ENCODE peak calls at places on chromosomes 6 and 20, in seven cellular contexts. S is heart left ventricle; L is spleen; N is CD4-positive, alpha-beta T cell; H is lung; O is BE2C; Z is A549. B is an unnamed sample. For H3K9me3, the result is how much of the 10 kb centered on the place peaks cover.

GRCh38 chr6:132763269-132763668 is 5.6 kb upstream of the VNN2 start:
- DNase-seq in S (peak), N (peak), O (no peak), Z (no peak), H (no peak), L (peak), B (no peak)

GRCh38 chr6:137266032-137266586 is 46.9 kb upstream of the IFNGR1 start:
- DNase-seq in L (no peak), S (no peak), H (no peak), Z (no peak), O (peak), N (no peak), B (no peak)

GRCh38 chr20:34736106-34736505 is 32.0 kb downstream of the TP53INP2 start:
- DNase-seq in L (no peak), S (peak), Z (no peak), N (no peak), O (no peak), H (no peak), B (no peak)

GRCh38 chr6:118309337-118310093 is 238.6 kb upstream of the PLN start:
- DNase-seq in N (no peak), H (no peak), L (no peak), Z (no peak), O (no peak), S (no peak), B (no peak)

GRCh38 chr20:19813839-19814238 is 55.8 kb downstream of the RIN2 start:
- DNase-seq in N (no peak), H (no peak), O (no peak), L (no peak), Z (no peak), S (no peak), B (no peak)

GRCh38 chr6:157867155-157867559 is 44.1 kb downstream of the SNX9 start:
- DNase-seq in Z (no peak), O (no peak), H (no peak), S (no peak), L (no peak), N (no peak), B (no peak)

GRCh38 chr6:28336284-28337024 is 506 bp upstream of the ZSCAN31 start:
- DNase-seq in S (no peak), H (no peak), N (peak), O (peak), L (no peak), Z (no peak), B (no peak)

GRCh38 chr20:36975085-36975829 is 23.7 kb upstream of the SAMHD1 start:
- DNase-seq in L (no peak), S (no peak), N (peak), H (no peak), Z (no peak), O (no peak), B (peak)

GRCh38 chr6:124007915-124008688 is 204.4 kb downstream of the NKAIN2 start:
- DNase-seq in S (no peak), O (no peak), Z (no peak), L (no peak), N (no peak), H (no peak), B (no peak)

GRCh38 chr6:9623228-9623832 is 791.5 kb downstream of the TFAP2A start:
- DNase-seq in L (no peak), S (no peak), Z (no peak), N (no peak), O (no peak), H (no peak), B (no peak)
- H3K9me3 ChIP-seq in L (under half), S (under half), Z (under half), N (under half), O (under half), H (under half), B (under half)

GRCh38 chr20:51084598-51084997 is 61.7 kb upstream of the KCNG1 start:
- DNase-seq in L (no peak), O (no peak), N (no peak), Z (no peak), S (no peak), H (no peak), B (no peak)
- H3K9me3 ChIP-seq in L (under half), O (under half), N (under half), Z (under half), S (under half), H (under half), B (under half)

DNA sequence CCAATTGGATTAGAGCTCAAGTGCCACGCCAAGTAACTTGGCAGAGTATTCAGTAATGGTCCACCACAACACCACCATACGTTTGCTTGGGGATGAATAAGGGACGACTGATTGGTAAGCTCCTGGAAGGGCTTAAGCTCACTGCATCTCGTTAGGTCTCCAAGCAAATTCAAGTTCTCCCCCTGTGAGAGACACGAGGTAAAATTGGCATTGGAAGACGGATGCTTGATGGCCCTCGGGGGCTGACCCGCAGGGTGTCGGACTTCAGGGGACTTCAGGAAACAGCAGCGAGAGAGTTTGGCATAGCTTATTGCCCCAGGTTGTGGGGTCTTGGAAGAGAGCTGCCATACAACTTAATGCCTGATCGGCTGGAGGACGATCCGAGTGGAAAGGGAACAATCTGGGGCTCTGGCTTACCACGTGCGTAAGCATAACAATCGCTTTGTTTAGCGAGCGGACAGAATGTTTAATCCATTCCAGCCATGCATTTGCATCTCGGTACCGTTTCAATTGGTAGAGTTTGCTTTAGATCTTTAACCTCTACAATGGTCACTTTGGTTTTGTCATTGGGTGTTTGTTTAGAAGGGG is 4.8 kb upstream of the ZNFX1 start:
- DNase-seq in L (no peak), H (no peak), N (no peak), O (no peak), S (no peak), Z (no peak), B (no peak)
- H3K9me3 ChIP-seq in L (half or more), H (under half), N (half or more), O (under half), S (under half), Z (under half), B (half or more)

DNA sequence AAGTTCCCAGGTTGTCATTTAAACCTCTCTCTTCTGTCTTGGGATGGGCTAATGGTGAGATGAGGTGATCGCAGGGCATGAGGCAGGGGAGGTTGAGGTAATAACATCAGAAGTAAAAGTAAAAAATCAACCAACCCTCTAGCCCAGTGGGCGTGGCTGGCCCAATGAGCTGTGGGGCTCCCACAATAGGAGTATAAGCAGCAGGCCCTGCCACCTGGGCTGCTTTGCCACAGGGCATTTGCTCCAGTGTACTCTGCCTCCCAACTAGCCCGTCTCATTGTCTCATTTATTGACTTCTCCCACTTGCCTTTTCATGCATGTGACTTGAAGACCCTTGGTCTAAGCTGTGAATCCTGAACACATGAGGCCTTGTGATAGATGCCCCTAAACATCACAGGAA is 62.8 kb downstream of the PHACTR3 start:
- DNase-seq in H (no peak), N (no peak), S (no peak), Z (no peak), L (no peak), O (no peak), B (no peak)
- H3K9me3 ChIP-seq in H (under half), N (under half), S (under half), Z (under half), L (under half), O (under half), B (under half)

GRCh38 chr6:4848382-4849068 is 72.3 kb downstream of the CDYL start:
- DNase-seq in S (peak), H (no peak), Z (peak), N (no peak), L (no peak), O (no peak), B (no peak)
- H3K9me3 ChIP-seq in S (under half), H (under half), Z (under half), N (under half), L (under half), O (under half), B (under half)

DNA sequence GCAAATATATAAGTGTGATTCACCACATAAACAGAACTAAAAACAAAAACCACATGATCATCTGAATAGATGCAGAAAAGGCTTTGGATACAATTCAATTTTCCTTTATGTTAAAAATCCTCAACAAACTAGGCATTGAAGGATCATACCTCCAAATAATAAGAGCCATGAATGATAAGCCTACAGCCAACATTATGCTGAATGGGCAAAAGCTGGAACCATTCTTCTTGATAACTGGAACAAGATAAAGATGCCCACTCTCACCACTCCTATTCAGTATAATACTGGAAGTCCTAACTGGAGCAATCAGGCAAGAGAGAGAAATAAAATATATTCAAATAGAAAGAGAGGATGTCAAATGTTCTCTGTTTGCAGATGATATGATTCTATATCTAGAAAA is 33.8 kb upstream of the CLVS2 start:
- DNase-seq in S (no peak), H (no peak), N (no peak), O (no peak), Z (no peak), L (no peak), B (no peak)
- H3K9me3 ChIP-seq in S (under half), H (under half), N (under half), O (under half), Z (under half), L (under half), B (under half)

GRCh38 chr6:156260792-156261191 is 516.4 kb upstream of the ARID1B start:
- DNase-seq in N (no peak), O (no peak), Z (no peak), S (no peak), H (no peak), L (no peak), B (no peak)
- H3K9me3 ChIP-seq in N (under half), O (under half), Z (under half), S (under half), H (under half), L (under half), B (under half)

DNA sequence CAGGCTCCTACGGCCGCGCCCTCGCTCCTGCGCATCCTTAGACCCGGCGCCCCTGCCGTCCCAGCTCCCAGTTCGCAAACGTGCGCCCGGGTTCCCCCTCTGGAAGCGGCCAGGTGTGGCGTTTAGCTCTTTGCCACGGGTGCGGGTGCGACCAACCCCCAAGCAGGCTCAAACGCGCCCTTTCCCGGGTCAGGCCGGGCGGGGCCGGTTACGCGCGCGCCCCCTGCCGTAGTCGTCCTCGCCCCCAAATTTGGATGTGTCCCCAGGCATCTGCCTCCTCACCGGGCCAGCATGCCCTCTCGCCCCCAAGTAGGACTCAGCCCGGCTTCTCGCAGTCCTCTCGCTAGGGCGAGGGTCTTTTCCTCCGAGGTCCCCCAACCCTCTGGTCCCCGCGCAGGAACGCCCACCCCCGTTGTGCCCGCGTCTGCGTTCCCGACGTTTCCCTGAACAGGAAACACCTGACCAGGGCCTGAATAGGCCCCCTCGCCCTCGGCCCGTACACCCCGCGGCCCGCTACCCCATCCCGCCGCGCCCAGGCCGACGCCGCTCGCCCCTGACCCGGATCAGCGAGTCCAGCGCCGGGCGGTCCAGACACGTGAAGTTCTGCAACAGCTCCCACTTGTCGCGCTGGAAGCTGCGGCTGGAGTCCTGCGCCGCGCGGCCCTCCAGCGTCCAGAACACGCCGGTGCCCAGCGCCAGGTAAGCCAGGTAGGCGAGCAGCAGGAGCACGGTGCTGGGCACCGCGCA is 520 bp downstream of the KCNK17 start:
- DNase-seq in S (no peak), Z (no peak), O (no peak), N (no peak), L (no peak), H (no peak), B (no peak)
- H3K9me3 ChIP-seq in S (under half), Z (under half), O (under half), N (under half), L (under half), H (under half), B (under half)